ENCODE peak calls at places on chromosomes 16 and 17, in five cellular contexts. L, E, I, W and Z are unnamed samples.

GRCh38 chr16:57245472-57246113 is 534 bp downstream of the ARL2BP start:
- DNase-seq in E (peak; percentile 62), I (peak; percentile 85), W (no peak), L (no peak), Z (no peak)

GRCh38 chr17:15981646-15982580 is 17.6 kb downstream of the ZSWIM7 start:
- DNase-seq in W (no peak), I (no peak), E (no peak), L (no peak), Z (peak; percentile 77)

GRCh38 chr16:10561001-10561400 is 19.4 kb downstream of the EMP2 start:
- DNase-seq in E (no peak), W (no peak), L (no peak), I (peak; percentile 4), Z (no peak)

GRCh38 chr17:50443492-50444051 is 17.6 kb downstream of the ACSF2 start:
- DNase-seq in E (no peak), I (no peak), W (no peak), L (no peak), Z (no peak)

GRCh38 chr16:1159325-1159972 is 6.5 kb downstream of the CACNA1H start:
- DNase-seq in W (no peak), L (no peak), E (no peak), I (no peak), Z (no peak)

GRCh38 chr16:54265558-54266213 is 20.9 kb downstream of the IRX3 start:
- DNase-seq in L (no peak), E (no peak), I (no peak), W (no peak), Z (no peak)

GRCh38 chr17:73399056-73399455 is 87.3 kb upstream of the CDC42EP4 start:
- DNase-seq in E (no peak), L (no peak), I (peak; percentile 71), W (no peak), Z (no peak)

GRCh38 chr16:81861915-81862314 is 82.8 kb downstream of the PLCG2 start:
- DNase-seq in L (no peak), W (no peak), E (no peak), I (no peak), Z (no peak)

GRCh38 chr17:38748329-38749221 is at the start of gene PCGF2:
- DNase-seq in L (no peak), E (peak; percentile 82), I (peak; percentile 96), W (no peak), Z (peak; percentile 74)

GRCh38 chr17:2063306-2064146 is 8.6 kb downstream of the HIC1 start:
- DNase-seq in E (no peak), L (no peak), I (peak; percentile 66), W (no peak), Z (no peak)

GRCh38 chr17:41009301-41009760 is 403 bp upstream of the KRTAP3-1 start:
- DNase-seq in W (no peak), E (no peak), I (no peak), L (no peak), Z (peak; percentile 45)

GRCh38 chr17:42850964-42851363 is at the start of gene AOC3:
- DNase-seq in L (no peak), W (no peak), I (no peak), E (no peak), Z (no peak)